ENCODE peak calls at places on chromosomes 1 and 21, in eight cellular contexts. J is CD4-positive, alpha-beta memory T cell; V is psoas muscle; D is BJ; L is effector memory CD4-positive, alpha-beta T cell; C is ovary; Q is lung; Z is brain microvascular endothelial cell. H is an unnamed sample. For H3K36me3, the result is how much of the 10 kb centered on the place peaks cover.

GRCh38 chr1:4010284-4010683 is 110.2 kb upstream of the C1orf174 start:
- DNase-seq in J (no peak), V (no peak), D (no peak), L (no peak), C (no peak), Q (no peak), Z (no peak), H (no peak)

GRCh38 chr1:35532497-35533226 is 24.5 kb downstream of the KIAA0319L start:
- DNase-seq in J (no peak), V (no peak), D (no peak), L (no peak), C (no peak), Q (no peak), Z (no peak), H (no peak)

GRCh38 chr1:153490272-153491051 is 30.0 kb upstream of the S100A7 start:
- DNase-seq in J (no peak), V (peak), D (peak), L (no peak), C (no peak), Q (peak), Z (peak), H (no peak)

GRCh38 chr1:117815105-117815812 is 114.2 kb downstream of the GDAP2 start:
- DNase-seq in J (no peak), V (no peak), D (no peak), L (no peak), C (no peak), Q (no peak), Z (no peak), H (no peak)

GRCh38 chr1:80218112-80218511 is 1211.6 kb upstream of the ADGRL4 start:
- DNase-seq in J (no peak), V (no peak), D (no peak), L (no peak), C (no peak), Q (no peak), Z (peak), H (no peak)

GRCh38 chr1:80047791-80048190 is 1041.3 kb upstream of the ADGRL4 start:
- DNase-seq in J (no peak), V (no peak), D (no peak), L (no peak), C (no peak), Q (no peak), Z (peak), H (no peak)

GRCh38 chr1:26857473-26857872 is 5.5 kb upstream of the SFN start:
- DNase-seq in J (no peak), V (no peak), D (no peak), L (no peak), C (no peak), Q (no peak), Z (no peak), H (no peak)

GRCh38 chr1:32903991-32904776 is 3.0 kb upstream of the TMEM54 start:
- DNase-seq in J (no peak), V (no peak), D (no peak), L (no peak), C (peak), Q (no peak), Z (no peak), H (no peak)

GRCh38 chr1:86318431-86318830 is 77.7 kb downstream of the ODF2L start:
- DNase-seq in J (no peak), V (no peak), D (no peak), L (no peak), C (no peak), Q (no peak), Z (no peak), H (no peak)

GRCh38 chr1:110087812-110088738 is 17.6 kb upstream of the ALX3 start:
- DNase-seq in J (no peak), V (peak), D (no peak), L (no peak), C (peak), Q (peak), Z (peak), H (no peak)

GRCh38 chr1:62318320-62318755 is 896 bp downstream of the KANK4 start:
- DNase-seq in J (no peak), V (no peak), D (no peak), L (no peak), C (no peak), Q (no peak), Z (no peak), H (no peak)

GRCh38 chr1:27891196-27891889 is 19.0 kb downstream of the THEMIS2 start:
- DNase-seq in J (peak), V (no peak), D (no peak), L (no peak), C (no peak), Q (no peak), Z (no peak), H (peak)

GRCh38 chr1:48492392-48492791 is 20.4 kb upstream of the SPATA6 start:
- DNase-seq in J (no peak), V (no peak), D (no peak), L (no peak), C (no peak), Q (no peak), Z (no peak), H (no peak)

GRCh38 chr1:100627018-100627716 is 89.2 kb downstream of the GPR88 start:
- DNase-seq in J (no peak), V (no peak), D (no peak), L (no peak), C (no peak), Q (no peak), Z (peak), H (no peak)

GRCh38 chr1:200172311-200172710 is 144.8 kb downstream of the NR5A2 start:
- DNase-seq in J (no peak), V (no peak), D (no peak), L (no peak), C (no peak), Q (no peak), Z (no peak), H (no peak)

GRCh38 chr21:25501448-25501847 is 105.8 kb downstream of the MRPL39 start:
- DNase-seq in J (no peak), V (no peak), D (no peak), L (no peak), C (no peak), Q (no peak), Z (no peak), H (no peak)

GRCh38 chr1:90023691-90024090 is 28.8 kb downstream of the ZNF326 start:
- DNase-seq in J (no peak), V (no peak), D (no peak), L (no peak), C (no peak), Q (no peak), Z (no peak), H (no peak)

GRCh38 chr1:90027281-90027680 is 32.4 kb downstream of the ZNF326 start:
- DNase-seq in J (no peak), V (no peak), D (no peak), L (no peak), C (no peak), Q (no peak), Z (no peak), H (no peak)
- H3K36me3 ChIP-seq in J (under half), V (under half), D (under half), L (under half), C (under half), Q (under half), Z (under half), H (half or more)

GRCh38 chr1:241507189-241507820 is 12.2 kb downstream of the FH start:
- DNase-seq in J (no peak), V (no peak), D (no peak), L (no peak), C (no peak), Q (no peak), Z (no peak), H (no peak)
- H3K36me3 ChIP-seq in J (half or more), V (under half), D (under half), L (half or more), C (under half), Q (under half), Z (under half), H (half or more)

GRCh38 chr1:47216278-47217059 is 15.6 kb downstream of the TAL1 start:
- DNase-seq in J (no peak), V (no peak), D (no peak), L (no peak), C (no peak), Q (no peak), Z (no peak), H (no peak)

GRCh38 chr1:47212636-47213229 is 19.3 kb downstream of the TAL1 start:
- DNase-seq in J (no peak), V (no peak), D (no peak), L (no peak), C (no peak), Q (no peak), Z (no peak), H (no peak)

GRCh38 chr1:47213230-47213676 is 18.8 kb downstream of the TAL1 start:
- DNase-seq in J (no peak), V (no peak), D (no peak), L (no peak), C (no peak), Q (no peak), Z (no peak), H (no peak)

GRCh38 chr1:47215713-47216112 is 16.3 kb downstream of the TAL1 start:
- DNase-seq in J (no peak), V (no peak), D (no peak), L (no peak), C (no peak), Q (no peak), Z (no peak), H (no peak)

DNA sequence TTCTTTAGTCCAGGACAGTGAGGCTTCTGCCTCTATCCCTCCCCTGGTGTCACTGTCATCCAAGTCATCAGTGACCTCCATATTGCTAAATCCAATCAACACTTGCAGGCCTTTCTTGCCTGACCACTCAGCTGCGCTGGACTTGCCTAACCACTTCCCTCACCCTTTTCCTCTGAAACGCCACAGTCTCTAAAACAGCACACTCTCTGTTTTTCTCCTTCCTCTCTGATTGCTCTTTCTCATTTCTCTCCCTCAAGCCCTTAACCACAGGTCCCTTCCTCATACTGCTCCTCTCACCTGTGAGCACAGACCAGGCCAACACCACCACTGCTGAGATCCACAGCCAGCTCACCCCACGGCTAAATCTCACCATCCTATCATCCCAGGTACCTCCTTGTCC is 17.5 kb downstream of the TAL1 start:
- DNase-seq in J (no peak), V (no peak), D (no peak), L (no peak), C (no peak), Q (no peak), Z (no peak), H (no peak)
- H3K36me3 ChIP-seq in J (under half), V (under half), D (under half), L (under half), C (under half), Q (under half), Z (under half), H (under half)

GRCh38 chr1:11515403-11516300 is 36.7 kb downstream of the DISP3 start:
- DNase-seq in J (no peak), V (no peak), D (no peak), L (no peak), C (peak), Q (no peak), Z (no peak), H (no peak)
- H3K36me3 ChIP-seq in J (under half), V (under half), D (under half), L (under half), C (under half), Q (under half), Z (under half), H (under half)

GRCh38 chr1:185138146-185138545 is 18.6 kb downstream of the TRMT1L start:
- DNase-seq in J (no peak), V (no peak), D (no peak), L (no peak), C (no peak), Q (no peak), Z (no peak), H (no peak)
- H3K36me3 ChIP-seq in J (under half), V (under half), D (under half), L (under half), C (under half), Q (under half), Z (under half), H (under half)

GRCh38 chr1:115725600-115725999 is 42.9 kb downstream of the CASQ2 start:
- DNase-seq in J (no peak), V (no peak), D (no peak), L (no peak), C (peak), Q (no peak), Z (no peak), H (no peak)
- H3K36me3 ChIP-seq in J (under half), V (under half), D (under half), L (under half), C (under half), Q (under half), Z (under half), H (under half)

GRCh38 chr1:202752799-202753198 is 42.5 kb upstream of the SYT2 start:
- DNase-seq in J (no peak), V (no peak), D (no peak), L (no peak), C (no peak), Q (no peak), Z (no peak), H (no peak)
- H3K36me3 ChIP-seq in J (half or more), V (under half), D (under half), L (under half), C (under half), Q (under half), Z (half or more), H (under half)

DNA sequence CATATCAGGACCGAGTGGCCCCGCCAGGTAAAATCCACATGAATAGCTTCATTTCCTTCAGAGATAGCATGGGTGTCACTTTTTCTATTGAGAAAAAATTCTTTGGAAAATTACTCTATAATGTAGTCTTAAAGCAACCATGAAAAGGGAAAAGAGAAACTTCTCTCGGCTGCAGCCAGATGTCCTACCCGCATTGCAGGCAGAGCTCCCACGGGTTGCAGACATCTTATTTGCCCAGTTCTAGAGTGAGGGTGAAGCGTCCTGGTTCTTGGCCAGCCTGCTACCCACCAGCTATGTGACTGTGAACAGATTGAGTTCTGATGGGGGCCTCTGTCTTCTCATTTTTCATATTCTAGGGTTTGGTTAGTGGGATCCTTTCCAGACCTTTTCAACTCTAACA is 5.0 kb downstream of the ATP1B1 start:
- DNase-seq in J (no peak), V (no peak), D (no peak), L (no peak), C (no peak), Q (no peak), Z (no peak), H (no peak)
- H3K36me3 ChIP-seq in J (under half), V (under half), D (under half), L (under half), C (under half), Q (under half), Z (under half), H (under half)

DNA sequence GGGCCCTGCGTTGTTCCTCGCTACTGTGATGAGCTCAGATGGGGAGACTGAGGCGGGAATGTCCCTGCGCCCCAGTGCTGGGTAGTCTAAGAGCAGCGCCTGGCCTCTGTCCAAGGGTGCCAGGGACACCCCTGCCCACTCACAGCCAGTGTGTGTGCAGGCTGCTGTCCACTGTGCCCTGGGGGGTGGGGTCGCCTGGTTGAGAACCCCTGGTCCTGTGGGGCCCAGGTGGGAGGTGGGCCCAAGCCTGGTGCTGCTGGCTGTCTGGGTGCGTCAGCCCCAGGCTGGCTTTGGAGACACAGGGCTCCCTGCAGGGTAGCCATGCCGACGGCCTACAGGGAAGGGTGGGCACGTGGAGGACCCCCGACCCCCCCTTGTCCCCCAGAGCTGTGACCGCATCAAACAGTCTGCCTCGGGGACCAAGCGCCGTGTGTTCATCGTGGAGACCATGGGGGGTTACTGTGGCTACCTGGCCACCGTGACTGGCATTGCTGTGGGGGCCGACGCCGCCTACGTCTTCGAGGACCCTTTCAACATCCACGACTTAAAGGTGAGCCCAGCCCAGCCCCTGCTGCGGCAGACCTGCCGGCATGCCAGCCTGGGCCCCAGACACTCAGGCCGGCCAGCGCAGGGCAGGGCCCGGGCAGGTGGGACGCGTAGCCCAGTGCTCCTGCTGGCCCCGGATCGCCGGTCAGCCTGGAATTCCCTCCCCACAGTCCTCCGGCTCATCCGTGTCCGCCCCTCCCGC is 14.9 kb downstream of the CFAP410 start:
- DNase-seq in J (no peak), V (no peak), D (no peak), L (no peak), C (no peak), Q (no peak), Z (no peak), H (no peak)
- H3K36me3 ChIP-seq in J (under half), V (under half), D (under half), L (half or more), C (under half), Q (under half), Z (under half), H (under half)